ENCODE peak calls at places on chromosome 9, in six cellular contexts. D is left lung; X is H7; T is CD8-positive, alpha-beta memory T cell; M is brain microvascular endothelial cell; K is GM23248. E is an unnamed sample.
A peak's percentile ranks its signal among the peaks of the same experiment; 100 is the strongest.

GRCh38 chr9:112170235-112170634 is 4.9 kb downstream of the SUSD1 start:
- DNase-seq in D (peak; percentile 53), X (no peak), T (no peak), M (no peak), K (no peak), E (no peak)

GRCh38 chr9:75998107-75998780 is 107.8 kb downstream of the PCSK5 start:
- DNase-seq in D (no peak), X (no peak), T (no peak), M (no peak), K (no peak), E (no peak)

GRCh38 chr9:124735121-124735520 is 36.0 kb downstream of the NR6A1 start:
- DNase-seq in D (no peak), X (no peak), T (no peak), M (no peak), K (peak; percentile 72), E (no peak)

GRCh38 chr9:20319241-20319640 is 303.1 kb downstream of the MLLT3 start:
- DNase-seq in D (no peak), X (no peak), T (no peak), M (no peak), K (no peak), E (no peak)

GRCh38 chr9:98521141-98521540 is 187.6 kb downstream of the GABBR2 start:
- DNase-seq in D (no peak), X (no peak), T (no peak), M (peak; percentile 54), K (peak; percentile 92), E (no peak)

GRCh38 chr9:75201480-75202209 is 113.3 kb downstream of the OSTF1 start:
- DNase-seq in D (no peak), X (no peak), T (no peak), M (no peak), K (no peak), E (no peak)

GRCh38 chr9:95104966-95105365 is 212.5 kb downstream of the FANCC start:
- DNase-seq in D (no peak), X (peak; percentile 14), T (no peak), M (no peak), K (no peak), E (no peak)

GRCh38 chr9:101702257-101702656 is 36.2 kb downstream of the GRIN3A start:
- DNase-seq in D (no peak), X (no peak), T (no peak), M (no peak), K (no peak), E (no peak)

GRCh38 chr9:21434202-21435014 is 5.8 kb upstream of the IFNA1 start:
- DNase-seq in D (no peak), X (no peak), T (peak; percentile 35), M (peak; percentile 71), K (peak; percentile 93), E (peak; percentile 47)

GRCh38 chr9:98906273-98907040 is 37.2 kb upstream of the COL15A1 start:
- DNase-seq in D (no peak), X (no peak), T (no peak), M (peak; percentile 35), K (no peak), E (no peak)

GRCh38 chr9:94783121-94783664 is 56.7 kb downstream of the AOPEP start:
- DNase-seq in D (peak; percentile 82), X (peak; percentile 69), T (no peak), M (peak; percentile 90), K (peak; percentile 94), E (peak; percentile 58)

GRCh38 chr9:127963041-127963358 is 17.8 kb downstream of the EEIG1 start:
- DNase-seq in D (no peak), X (no peak), T (no peak), M (no peak), K (no peak), E (no peak)

DNA sequence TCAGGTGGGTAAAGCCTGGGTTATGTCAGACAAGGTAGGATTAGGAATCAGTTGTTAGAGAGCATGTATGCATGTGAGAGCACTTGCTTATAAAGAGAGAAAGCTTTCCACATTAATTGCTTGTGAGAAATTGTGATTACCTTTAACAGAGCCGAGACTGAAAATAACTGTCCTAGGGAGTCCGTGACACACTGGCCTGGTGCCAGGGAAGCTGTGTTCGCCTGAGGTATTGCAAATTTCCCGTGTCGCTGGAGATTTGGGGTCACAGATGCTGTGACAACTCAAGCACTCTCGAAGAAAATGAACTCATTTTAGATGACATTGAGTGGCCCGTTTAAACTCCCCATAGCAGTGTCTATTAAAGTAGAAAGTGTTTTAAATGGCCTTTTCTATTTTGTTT is 9.6 kb downstream of the SLC1A1 start:
- DNase-seq in D (no peak), X (no peak), T (no peak), M (no peak), K (no peak), E (no peak)
- H3K4me3 ChIP-seq in D (no peak overlapping the region), X (no peak overlapping the region), T (no peak overlapping the region), M (no peak overlapping the region), K (no peak overlapping the region), E (no peak overlapping the region)

GRCh38 chr9:84748112-84748511 is 78.6 kb downstream of the NTRK2 start:
- DNase-seq in D (no peak), X (no peak), T (no peak), M (no peak), K (no peak), E (no peak)
- H3K27me3 ChIP-seq in D (no peaks in the 10 kb centered on the region), X (no peaks in the 10 kb centered on the region), T (no peaks in the 10 kb centered on the region), M (no peaks in the 10 kb centered on the region), K (no peaks in the 10 kb centered on the region), E (no peaks in the 10 kb centered on the region)

DNA sequence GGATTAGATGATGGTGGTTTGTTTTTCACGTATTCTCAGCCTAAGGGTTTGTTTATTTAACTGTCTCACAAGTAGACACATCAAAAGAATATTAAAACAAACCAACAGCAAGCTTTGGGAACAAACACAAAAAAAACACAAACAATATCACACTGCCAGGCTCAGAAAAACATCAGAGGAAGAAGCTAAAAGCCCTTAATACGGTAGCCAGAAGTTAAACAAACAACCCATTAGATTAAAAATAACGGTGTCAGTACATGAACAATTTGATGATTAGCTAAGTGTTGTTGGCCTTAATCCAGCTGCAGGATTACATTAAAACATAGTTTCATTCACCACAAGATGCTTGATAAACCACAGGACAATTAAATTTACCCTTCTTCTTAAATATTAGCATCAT is 15.9 kb upstream of the DMRT2 start:
- DNase-seq in D (no peak), X (no peak), T (no peak), M (no peak), K (no peak), E (no peak)
- H3K4me3 ChIP-seq in D (no peak overlapping the region), X (no peak overlapping the region), T (no peak overlapping the region), M (no peak overlapping the region), K (no peak overlapping the region), E (no peak overlapping the region)

DNA sequence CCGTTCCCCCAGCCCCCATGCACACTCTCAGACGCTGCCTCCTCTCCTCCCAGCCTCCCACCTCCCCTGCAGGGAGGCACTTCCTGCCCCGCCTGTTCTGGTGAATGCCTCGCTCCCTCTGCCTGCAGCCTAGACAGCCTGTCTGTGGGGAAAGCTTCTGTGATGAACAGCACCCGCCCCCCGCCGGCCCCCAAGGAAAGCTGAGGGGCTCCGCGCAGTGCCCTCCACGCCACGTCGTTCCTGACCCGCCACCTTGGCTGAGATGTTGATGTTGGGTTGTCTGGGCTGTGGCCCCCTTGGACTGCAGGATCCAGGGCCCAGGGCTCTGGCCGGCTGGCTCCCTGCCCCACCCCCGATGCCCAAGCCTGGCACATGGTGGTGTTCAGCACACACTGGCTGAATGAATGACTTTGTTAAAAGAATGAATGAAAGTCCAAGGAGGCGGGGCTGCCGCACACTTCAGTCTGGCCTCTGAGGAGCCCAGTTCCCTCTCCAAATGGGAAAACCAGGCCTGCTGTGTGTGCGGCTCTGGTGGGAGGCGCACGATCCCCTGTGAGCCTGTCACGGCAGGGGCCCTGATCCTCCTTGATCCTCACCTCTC is 2.1 kb upstream of the MYMK start:
- DNase-seq in D (no peak), X (peak; percentile 71), T (no peak), M (no peak), K (no peak), E (no peak)
- H3K27me3 ChIP-seq in D (no peaks in the 10 kb centered on the region), X (no peaks in the 10 kb centered on the region), T (no peaks in the 10 kb centered on the region), M (peaks cover 17% of the 10 kb centered on the region), K (peaks cover 61% of the 10 kb centered on the region), E (no peaks in the 10 kb centered on the region)

DNA sequence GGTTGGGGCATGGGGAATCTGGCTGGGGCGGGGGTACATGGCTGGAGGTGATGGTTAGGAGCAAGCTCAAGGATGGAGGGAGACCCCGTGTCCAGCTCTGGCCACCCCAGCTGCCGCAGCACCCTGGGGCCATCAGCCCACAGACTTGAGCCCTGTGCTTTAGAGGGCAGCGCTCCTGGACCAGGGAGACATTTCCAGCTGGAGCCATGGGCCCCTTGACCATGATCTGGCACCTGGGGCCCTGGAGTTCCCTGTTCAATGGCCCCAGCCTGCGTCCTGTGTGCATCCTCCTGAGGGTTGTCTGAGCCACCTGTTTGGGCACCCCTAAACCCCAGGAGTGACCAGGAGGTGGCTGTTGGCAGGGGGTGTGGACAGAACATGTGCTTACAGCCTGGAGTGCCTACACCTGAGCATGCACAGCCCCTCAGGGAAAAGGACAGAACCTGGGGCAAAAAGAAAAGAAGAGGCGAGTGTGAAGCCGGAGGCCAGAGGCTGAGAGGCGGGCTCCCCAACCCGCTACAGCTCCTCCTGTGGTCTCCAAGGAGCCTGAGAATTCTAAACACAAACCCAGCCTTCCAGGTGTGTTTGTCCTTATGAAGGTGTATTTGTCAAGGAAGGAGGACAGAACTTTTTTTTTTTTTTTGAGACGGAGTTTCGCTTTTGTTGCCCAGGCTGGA is 126.7 kb downstream of the C9orf50 start:
- DNase-seq in D (no peak), X (peak; percentile 70), T (no peak), M (no peak), K (no peak), E (no peak)
- H3K4me3 ChIP-seq in D (no peak overlapping the region), X (no peak overlapping the region), T (no peak overlapping the region), M (no peak overlapping the region), K (no peak overlapping the region), E (no peak overlapping the region)

DNA sequence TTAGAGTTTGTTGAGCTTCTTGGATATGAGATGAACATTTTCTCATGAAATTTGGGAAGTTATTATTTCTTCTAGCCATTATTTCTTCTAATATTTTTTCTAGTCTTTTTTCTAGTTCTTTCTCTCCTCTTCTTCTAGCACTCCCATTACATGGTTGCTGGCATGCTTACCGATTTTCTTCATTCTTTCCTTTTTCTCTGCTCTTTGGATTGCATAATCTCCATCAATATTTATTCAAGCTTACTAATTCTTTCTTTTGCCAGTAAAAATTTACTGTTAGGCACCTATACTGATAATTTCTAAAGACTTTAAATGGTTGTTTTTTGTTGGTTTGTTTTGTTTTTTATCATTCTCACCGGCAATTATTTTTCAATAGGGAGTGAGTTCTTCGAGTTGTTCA is 114.8 kb upstream of the RASEF start:
- DNase-seq in D (no peak), X (no peak), T (no peak), M (no peak), K (no peak), E (no peak)
- H3K27me3 ChIP-seq in D (no peaks in the 10 kb centered on the region), X (no peaks in the 10 kb centered on the region), T (no peaks in the 10 kb centered on the region), M (no peaks in the 10 kb centered on the region), K (peaks cover 3% of the 10 kb centered on the region), E (no peaks in the 10 kb centered on the region)

E was measured in iPS DF 6.9.